ENCODE peak calls at places on chromosome 22, in nine cellular contexts. One of them, this sample, is unnamed.

GRCh38 chr22:27676545-27677188 is 124.9 kb downstream of the MN1 start:
- DNase-seq in GM12865: no peak
- DNase-seq in foreskin fibroblast: no peak
- DNase-seq in coronary artery: no peak
- DNase-seq in uterus: no peak
- DNase-seq in vagina: no peak
- DNase-seq in pancreas: no peak
- DNase-seq in Peyer's patch: no peak
- DNase-seq in fibroblast of mammary gland: no peak
- DNase-seq in this sample: no peak

GRCh38 chr22:44204937-44205712 is 24.4 kb downstream of the PARVG start:
- DNase-seq in GM12865: peak; percentile 30
- DNase-seq in foreskin fibroblast: no peak
- DNase-seq in coronary artery: no peak
- DNase-seq in uterus: no peak
- DNase-seq in vagina: no peak
- DNase-seq in pancreas: peak; percentile 41
- DNase-seq in Peyer's patch: no peak
- DNase-seq in fibroblast of mammary gland: no peak
- DNase-seq in this sample: no peak

GRCh38 chr22:29096736-29097669 is 24.2 kb downstream of the KREMEN1 start:
- DNase-seq in GM12865: no peak
- DNase-seq in foreskin fibroblast: no peak
- DNase-seq in coronary artery: no peak
- DNase-seq in uterus: no peak
- DNase-seq in vagina: no peak
- DNase-seq in pancreas: no peak
- DNase-seq in Peyer's patch: no peak
- DNase-seq in fibroblast of mammary gland: peak; percentile 42
- DNase-seq in this sample: no peak

GRCh38 chr22:38413085-38414008 is 41.7 kb downstream of the KCNJ4 start:
- DNase-seq in GM12865: no peak
- DNase-seq in foreskin fibroblast: no peak
- DNase-seq in coronary artery: peak; percentile 59
- DNase-seq in uterus: peak; percentile 34
- DNase-seq in vagina: peak; percentile 95
- DNase-seq in pancreas: peak; percentile 68
- DNase-seq in Peyer's patch: no peak
- DNase-seq in fibroblast of mammary gland: no peak
- DNase-seq in this sample: no peak

GRCh38 chr22:38751422-38752346 is 4.1 kb downstream of the SUN2 start:
- DNase-seq in GM12865: peak; percentile 93
- DNase-seq in foreskin fibroblast: no peak
- DNase-seq in coronary artery: no peak
- DNase-seq in uterus: no peak
- DNase-seq in vagina: no peak
- DNase-seq in pancreas: no peak
- DNase-seq in Peyer's patch: no peak
- DNase-seq in fibroblast of mammary gland: no peak
- DNase-seq in this sample: no peak

GRCh38 chr22:39252461-39253391 is 7.9 kb upstream of the PDGFB start:
- DNase-seq in GM12865: no peak
- DNase-seq in foreskin fibroblast: no peak
- DNase-seq in coronary artery: no peak
- DNase-seq in uterus: no peak
- DNase-seq in vagina: no peak
- DNase-seq in pancreas: no peak
- DNase-seq in Peyer's patch: no peak
- DNase-seq in fibroblast of mammary gland: peak; percentile 18
- DNase-seq in this sample: no peak

GRCh38 chr22:45129703-45130524 is 33.8 kb upstream of the NUP50 start:
- DNase-seq in GM12865: peak; percentile 14
- DNase-seq in foreskin fibroblast: no peak
- DNase-seq in coronary artery: no peak
- DNase-seq in uterus: no peak
- DNase-seq in vagina: no peak
- DNase-seq in pancreas: no peak
- DNase-seq in Peyer's patch: no peak
- DNase-seq in fibroblast of mammary gland: no peak
- DNase-seq in this sample: no peak

GRCh38 chr22:41576877-41577276 is 12.8 kb downstream of the PMM1 start:
- DNase-seq in GM12865: peak; percentile 64
- DNase-seq in foreskin fibroblast: peak; percentile 48
- DNase-seq in coronary artery: no peak
- DNase-seq in uterus: peak; percentile 47
- DNase-seq in vagina: no peak
- DNase-seq in pancreas: peak; percentile 71
- DNase-seq in Peyer's patch: peak; percentile 64
- DNase-seq in fibroblast of mammary gland: peak; percentile 55
- DNase-seq in this sample: no peak

GRCh38 chr22:43109511-43109910 is 1.0 kb upstream of the BIK start:
- DNase-seq in GM12865: no peak
- DNase-seq in foreskin fibroblast: no peak
- DNase-seq in coronary artery: no peak
- DNase-seq in uterus: no peak
- DNase-seq in vagina: no peak
- DNase-seq in pancreas: no peak
- DNase-seq in Peyer's patch: no peak
- DNase-seq in fibroblast of mammary gland: no peak
- DNase-seq in this sample: no peak

GRCh38 chr22:43109921-43110443 is 568 bp upstream of the BIK start:
- DNase-seq in GM12865: no peak
- DNase-seq in foreskin fibroblast: no peak
- DNase-seq in coronary artery: no peak
- DNase-seq in uterus: no peak
- DNase-seq in vagina: no peak
- DNase-seq in pancreas: no peak
- DNase-seq in Peyer's patch: no peak
- DNase-seq in fibroblast of mammary gland: no peak
- DNase-seq in this sample: no peak

GRCh38 chr22:43110927-43111623 is 525 bp downstream of the BIK start:
- DNase-seq in GM12865: peak; percentile 74
- DNase-seq in foreskin fibroblast: no peak
- DNase-seq in coronary artery: no peak
- DNase-seq in uterus: no peak
- DNase-seq in vagina: no peak
- DNase-seq in pancreas: peak; percentile 83
- DNase-seq in Peyer's patch: peak; percentile 78
- DNase-seq in fibroblast of mammary gland: no peak
- DNase-seq in this sample: no peak

GRCh38 chr22:43113516-43114251 is 3.1 kb downstream of the BIK start:
- DNase-seq in GM12865: no peak
- DNase-seq in foreskin fibroblast: no peak
- DNase-seq in coronary artery: no peak
- DNase-seq in uterus: no peak
- DNase-seq in vagina: no peak
- DNase-seq in pancreas: peak; percentile 70
- DNase-seq in Peyer's patch: no peak
- DNase-seq in fibroblast of mammary gland: no peak
- DNase-seq in this sample: no peak

DNA sequence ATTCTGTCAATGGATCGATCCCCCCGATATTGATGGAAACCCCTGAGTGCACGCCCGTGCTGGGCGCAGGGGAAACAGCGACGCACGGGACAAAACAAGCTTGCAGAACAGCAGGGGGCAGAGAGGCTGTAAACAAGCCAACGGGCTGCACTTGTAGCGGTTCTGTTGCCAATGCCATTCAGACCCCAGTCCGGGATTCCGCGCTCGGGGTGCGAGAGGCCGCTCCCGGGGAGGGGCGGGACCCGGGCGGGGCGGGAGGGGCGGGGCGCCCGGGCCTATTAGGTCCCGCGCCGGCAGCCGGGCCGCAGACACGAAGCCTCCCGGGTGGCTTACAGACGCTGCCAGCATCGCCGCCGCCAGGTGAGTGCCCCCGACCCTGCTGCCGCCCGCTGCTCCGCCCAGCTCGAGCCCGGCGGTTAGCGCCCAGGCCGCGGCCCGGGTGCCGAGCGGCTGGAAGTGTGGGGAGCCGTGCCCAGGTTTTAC is at the start of gene BIK:
- DNase-seq in GM12865: peak; percentile 82
- DNase-seq in foreskin fibroblast: no peak
- DNase-seq in coronary artery: no peak
- DNase-seq in uterus: peak; percentile 27
- DNase-seq in vagina: no peak
- DNase-seq in pancreas: peak; percentile 79
- DNase-seq in Peyer's patch: peak; percentile 78
- DNase-seq in fibroblast of mammary gland: peak; percentile 14
- DNase-seq in this sample: no peak
- TF ChIP-seq CTCF in GM12865: peak; percentile 41
- TF ChIP-seq CTCF in foreskin fibroblast: peak; percentile 12
- TF ChIP-seq CTCF in coronary artery: no peak
- TF ChIP-seq CTCF in uterus: no peak
- TF ChIP-seq CTCF in vagina: no peak
- TF ChIP-seq CTCF in pancreas: no peak
- TF ChIP-seq CTCF in Peyer's patch: no peak
- TF ChIP-seq CTCF in fibroblast of mammary gland: peak; percentile 27
- TF ChIP-seq CTCF in this sample: no peak

DNA sequence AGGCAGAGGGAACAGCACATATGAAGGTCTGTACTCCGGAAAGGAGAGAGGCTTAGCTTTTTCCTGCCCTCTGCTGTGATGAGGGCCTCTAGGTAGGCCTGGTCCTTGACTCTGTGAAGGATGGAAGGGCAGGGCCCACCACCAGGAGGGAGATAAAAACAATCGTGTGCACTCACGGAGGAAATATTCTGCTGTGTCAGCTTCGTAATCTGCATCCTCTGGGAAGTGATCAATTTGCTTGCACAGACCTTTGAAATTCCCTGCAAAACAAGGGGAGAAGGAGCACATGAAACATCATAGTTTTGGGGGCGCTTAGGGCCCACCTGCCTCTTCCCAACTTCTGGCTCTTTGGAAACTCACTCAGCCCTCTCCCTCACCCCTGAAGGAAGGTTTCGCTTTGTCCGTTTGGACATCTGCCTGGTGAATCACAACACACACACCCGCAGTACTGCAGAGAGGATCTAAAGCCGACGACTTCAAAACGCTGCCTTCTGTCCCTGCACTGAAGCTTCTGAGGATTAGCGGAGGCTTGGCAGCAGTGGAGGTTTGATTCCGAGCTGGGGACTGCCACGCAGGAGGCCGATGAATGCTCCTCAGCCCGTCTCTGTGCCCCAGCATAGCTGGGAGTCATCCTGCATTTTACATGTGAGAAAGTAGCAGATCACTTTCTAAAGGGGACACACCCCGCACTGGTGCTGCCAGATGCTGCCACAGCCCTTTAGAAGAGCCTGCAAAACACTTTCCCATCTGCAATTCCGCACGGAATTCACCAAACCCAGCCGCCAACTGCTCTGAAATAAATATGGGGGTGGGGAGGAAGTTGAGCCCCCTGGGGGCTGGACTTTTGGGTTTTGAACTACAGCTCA is 58.6 kb upstream of the EIF3D start:
- DNase-seq in GM12865: no peak
- DNase-seq in foreskin fibroblast: peak; percentile 56
- DNase-seq in coronary artery: no peak
- DNase-seq in uterus: no peak
- DNase-seq in vagina: no peak
- DNase-seq in pancreas: no peak
- DNase-seq in Peyer's patch: no peak
- DNase-seq in fibroblast of mammary gland: peak; percentile 71
- DNase-seq in this sample: no peak
- H3K4me3 ChIP-seq in GM12865: no peak overlapping the region
- H3K4me3 ChIP-seq in foreskin fibroblast: peak overlapping the region; percentile 53
- H3K4me3 ChIP-seq in coronary artery: no peak overlapping the region
- H3K4me3 ChIP-seq in uterus: no peak overlapping the region
- H3K4me3 ChIP-seq in vagina: peak overlapping the region; percentile 23
- H3K4me3 ChIP-seq in pancreas: no peak overlapping the region
- H3K4me3 ChIP-seq in Peyer's patch: no peak overlapping the region
- H3K4me3 ChIP-seq in fibroblast of mammary gland: peak overlapping the region; percentile 8
- H3K4me3 ChIP-seq in this sample: no peak overlapping the region

GRCh38 chr22:37021041-37021440 is 1.5 kb downstream of the MPST start:
- DNase-seq in GM12865: no peak
- DNase-seq in foreskin fibroblast: no peak
- DNase-seq in coronary artery: no peak
- DNase-seq in uterus: no peak
- DNase-seq in vagina: no peak
- DNase-seq in pancreas: no peak
- DNase-seq in Peyer's patch: peak; percentile 66
- DNase-seq in fibroblast of mammary gland: no peak
- DNase-seq in this sample: no peak

GRCh38 chr22:37020192-37020479 is 594 bp downstream of the MPST start:
- DNase-seq in GM12865: peak; percentile 24
- DNase-seq in foreskin fibroblast: peak; percentile 35
- DNase-seq in coronary artery: no peak
- DNase-seq in uterus: peak; percentile 27
- DNase-seq in vagina: no peak
- DNase-seq in pancreas: no peak
- DNase-seq in Peyer's patch: peak; percentile 75
- DNase-seq in fibroblast of mammary gland: peak; percentile 63
- DNase-seq in this sample: no peak

GRCh38 chr22:37018086-37018814 is 997 bp downstream of the TST start:
- DNase-seq in GM12865: no peak
- DNase-seq in foreskin fibroblast: no peak
- DNase-seq in coronary artery: no peak
- DNase-seq in uterus: no peak
- DNase-seq in vagina: no peak
- DNase-seq in pancreas: no peak
- DNase-seq in Peyer's patch: no peak
- DNase-seq in fibroblast of mammary gland: no peak
- DNase-seq in this sample: no peak

GRCh38 chr22:37018815-37019308 is 385 bp downstream of the TST start:
- DNase-seq in GM12865: no peak
- DNase-seq in foreskin fibroblast: peak; percentile 38
- DNase-seq in coronary artery: peak; percentile 83
- DNase-seq in uterus: peak; percentile 78
- DNase-seq in vagina: no peak
- DNase-seq in pancreas: peak; percentile 76
- DNase-seq in Peyer's patch: peak; percentile 84
- DNase-seq in fibroblast of mammary gland: peak; percentile 41
- DNase-seq in this sample: peak; percentile 54

DNA sequence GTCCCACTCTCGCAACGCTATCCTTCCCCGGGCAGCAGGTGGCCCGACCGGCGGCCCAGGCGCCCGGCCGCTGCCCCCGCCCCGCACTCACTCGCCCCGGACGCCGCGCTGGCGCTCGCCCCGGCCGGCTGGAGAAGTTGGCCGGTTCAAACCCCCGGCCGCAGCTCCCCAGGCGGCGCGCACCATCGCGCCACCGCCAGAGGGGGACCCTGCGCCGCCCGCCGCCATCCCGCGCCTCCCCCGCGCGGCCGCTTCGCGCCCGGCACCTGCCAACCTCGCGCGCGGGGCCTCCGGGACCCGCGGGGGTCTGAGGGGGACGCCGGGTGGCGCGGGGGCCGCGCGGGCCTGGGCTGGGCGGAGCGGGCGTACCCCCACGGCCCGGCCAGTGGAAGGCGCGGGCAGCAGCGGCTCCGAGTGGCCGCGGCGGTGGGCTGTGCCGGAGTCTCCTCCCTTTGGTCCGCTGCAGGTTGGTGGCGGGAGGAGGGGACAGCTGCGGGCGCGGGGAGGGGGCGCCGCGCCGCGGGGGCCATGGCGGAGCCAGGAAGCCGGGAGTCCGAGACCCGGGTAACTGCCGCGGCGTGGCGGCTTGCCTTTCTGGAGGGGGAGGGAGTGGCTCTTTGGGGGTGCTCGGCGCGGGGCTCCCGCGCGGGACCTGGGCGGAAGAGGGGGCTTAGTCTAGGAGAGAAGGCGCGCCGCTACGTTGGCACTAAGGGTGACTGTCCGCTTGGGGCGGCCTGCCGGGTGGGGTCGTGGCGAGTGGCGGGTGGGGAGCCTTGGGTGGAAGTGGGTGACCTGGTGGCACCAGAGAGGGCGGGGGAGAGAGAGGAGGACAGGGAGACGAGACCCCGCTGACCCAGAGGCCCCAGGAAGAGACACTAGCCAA is at the start of the genes MPST and TST:
- DNase-seq in GM12865: peak; percentile 77
- DNase-seq in foreskin fibroblast: peak; percentile 58
- DNase-seq in coronary artery: no peak
- DNase-seq in uterus: peak; percentile 76
- DNase-seq in vagina: no peak
- DNase-seq in pancreas: peak; percentile 91
- DNase-seq in Peyer's patch: peak; percentile 86
- DNase-seq in fibroblast of mammary gland: peak; percentile 43
- DNase-seq in this sample: peak; percentile 51
- TF ChIP-seq CTCF in GM12865: no peak
- TF ChIP-seq CTCF in foreskin fibroblast: no peak
- TF ChIP-seq CTCF in coronary artery: no peak
- TF ChIP-seq CTCF in uterus: no peak
- TF ChIP-seq CTCF in vagina: no peak
- TF ChIP-seq CTCF in pancreas: no peak
- TF ChIP-seq CTCF in Peyer's patch: peak; percentile 16
- TF ChIP-seq CTCF in fibroblast of mammary gland: no peak
- TF ChIP-seq CTCF in this sample: peak; percentile 95

DNA sequence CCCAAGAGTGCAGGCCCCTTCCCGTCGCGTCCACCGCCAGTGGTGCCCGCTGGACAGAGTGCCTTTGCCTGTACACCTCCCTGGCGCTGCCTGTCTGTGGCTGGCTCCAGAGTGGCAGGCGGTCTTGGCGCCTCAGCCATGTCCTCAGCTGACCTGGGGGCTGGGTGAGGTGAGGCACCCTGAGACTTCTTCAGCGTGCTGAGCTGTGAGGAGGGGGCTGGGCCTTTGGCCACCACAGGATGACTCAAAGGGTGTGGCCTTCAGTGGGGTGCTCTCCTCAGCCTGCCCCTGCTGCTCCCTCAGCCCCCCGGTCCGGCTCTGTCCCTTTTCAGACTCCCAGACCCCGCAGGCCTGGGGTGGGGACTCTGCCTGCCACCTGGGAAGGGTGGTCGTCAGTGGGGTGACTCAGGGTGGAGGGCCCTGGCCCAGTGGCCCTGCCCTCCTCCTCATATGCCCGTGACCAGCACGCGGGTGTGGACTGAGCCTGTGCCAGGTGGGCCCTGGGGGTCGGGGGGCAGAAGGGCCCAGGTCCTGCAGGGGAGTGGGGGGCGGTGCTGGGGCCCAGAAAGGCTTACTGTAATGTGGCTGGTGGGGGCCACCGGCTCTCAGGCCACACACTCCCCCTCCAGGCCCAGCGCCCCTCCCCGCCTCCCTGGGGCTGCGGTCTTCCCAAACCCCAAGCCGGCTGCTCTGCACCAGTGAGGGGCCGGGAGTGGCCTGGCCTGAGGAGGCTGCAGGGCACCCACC is 15.9 kb downstream of the CRELD2 start:
- DNase-seq in GM12865: no peak
- DNase-seq in foreskin fibroblast: peak; percentile 20
- DNase-seq in coronary artery: no peak
- DNase-seq in uterus: peak; percentile 53
- DNase-seq in vagina: no peak
- DNase-seq in pancreas: peak; percentile 80
- DNase-seq in Peyer's patch: peak; percentile 73
- DNase-seq in fibroblast of mammary gland: peak; percentile 69
- DNase-seq in this sample: peak; percentile 37
- H3K4me3 ChIP-seq in GM12865: peak overlapping the region; percentile 79
- H3K4me3 ChIP-seq in foreskin fibroblast: peak overlapping the region; percentile 60
- H3K4me3 ChIP-seq in coronary artery: peak overlapping the region; percentile 77
- H3K4me3 ChIP-seq in uterus: no peak overlapping the region
- H3K4me3 ChIP-seq in vagina: peak overlapping the region; percentile 67
- H3K4me3 ChIP-seq in pancreas: no peak overlapping the region
- H3K4me3 ChIP-seq in Peyer's patch: peak overlapping the region; percentile 53
- H3K4me3 ChIP-seq in fibroblast of mammary gland: peak overlapping the region; percentile 41
- H3K4me3 ChIP-seq in this sample: peak overlapping the region; percentile 51